ENCODE peak calls at places on chromosomes 16 and 17, in six cellular contexts. P, T, Y, W, V and L are unnamed samples.

GRCh38 chr16:28914325-28914724 is 10.7 kb downstream of the RABEP2 start:
- DNase-seq in P (no peak), T (no peak), Y (no peak), W (no peak), V (no peak), L (no peak)

GRCh38 chr16:75550211-75550662 is 5.8 kb downstream of the TMEM231 start:
- DNase-seq in P (peak), T (peak), Y (no peak), W (peak), V (peak), L (peak)

GRCh38 chr16:22789281-22789945 is 24.5 kb upstream of the HS3ST2 start:
- DNase-seq in P (no peak), T (no peak), Y (no peak), W (no peak), V (no peak), L (no peak)

GRCh38 chr16:83296505-83296904 is 511.3 kb upstream of the HSBP1 start:
- DNase-seq in P (no peak), T (no peak), Y (no peak), W (peak), V (no peak), L (no peak)

GRCh38 chr17:8799001-8799850 is at the start of gene MFSD6L:
- DNase-seq in P (no peak), T (no peak), Y (peak), W (peak), V (no peak), L (peak)

GRCh38 chr17:57121308-57122042 is 36.4 kb downstream of the AKAP1 start:
- DNase-seq in P (peak), T (no peak), Y (no peak), W (peak), V (peak), L (peak)

GRCh38 chr17:81471804-81472456 is 40.7 kb downstream of the ACTG1 start:
- DNase-seq in P (peak), T (peak), Y (no peak), W (peak), V (peak), L (peak)

GRCh38 chr17:16423226-16423872 is 8.0 kb downstream of the TRPV2 start:
- DNase-seq in P (no peak), T (no peak), Y (no peak), W (no peak), V (no peak), L (no peak)

GRCh38 chr17:64492481-64493109 is 4.3 kb downstream of the POLG2 start:
- DNase-seq in P (no peak), T (no peak), Y (no peak), W (peak), V (peak), L (peak)

GRCh38 chr16:4693956-4694663 is 748 bp downstream of the NUDT16L1 start:
- DNase-seq in P (no peak), T (peak), Y (peak), W (peak), V (peak), L (peak)

GRCh38 chr17:45918241-45918745 is 23.9 kb downstream of the MAPT start:
- DNase-seq in P (no peak), T (no peak), Y (no peak), W (no peak), V (no peak), L (no peak)

GRCh38 chr16:10729649-10730048 is 14.0 kb upstream of the NUBP1 start:
- DNase-seq in P (peak), T (no peak), Y (no peak), W (peak), V (peak), L (no peak)

GRCh38 chr16:85431431-85432124 is 181.5 kb upstream of the GSE1 start:
- DNase-seq in P (no peak), T (no peak), Y (peak), W (no peak), V (no peak), L (no peak)

GRCh38 chr16:49608801-49609200 is 235.2 kb downstream of the C16orf78 start:
- DNase-seq in P (peak), T (peak), Y (no peak), W (peak), V (peak), L (peak)

GRCh38 chr17:48569676-48570324 is 8.3 kb downstream of the HOXB4 start:
- DNase-seq in P (no peak), T (no peak), Y (no peak), W (no peak), V (no peak), L (no peak)

GRCh38 chr16:53884748-53885147 is 180.8 kb downstream of the FTO start:
- DNase-seq in P (no peak), T (no peak), Y (no peak), W (no peak), V (peak), L (no peak)

GRCh38 chr16:46972971-46973456 is 460 bp downstream of the DNAJA2 start:
- DNase-seq in P (no peak), T (no peak), Y (peak), W (peak), V (no peak), L (peak)

GRCh38 chr16:79286646-79287423 is 313.7 kb downstream of the MAF start:
- DNase-seq in P (peak), T (no peak), Y (peak), W (no peak), V (no peak), L (peak)

GRCh38 chr16:64478258-64478906 is 643.5 kb downstream of the CDH11 start:
- DNase-seq in P (no peak), T (no peak), Y (no peak), W (peak), V (peak), L (no peak)

GRCh38 chr17:82303944-82304808 is 13.2 kb downstream of the CD7 start:
- DNase-seq in P (no peak), T (no peak), Y (peak), W (no peak), V (no peak), L (no peak)

GRCh38 chr16:67419502-67419901 is 3.2 kb upstream of the ZDHHC1 start:
- DNase-seq in P (no peak), T (no peak), Y (no peak), W (no peak), V (no peak), L (no peak)

GRCh38 chr17:77951123-77951522 is 7.4 kb upstream of the TNRC6C start:
- DNase-seq in P (no peak), T (no peak), Y (no peak), W (no peak), V (no peak), L (no peak)

GRCh38 chr16:55443434-55443833 is 35.6 kb upstream of the MMP2 start:
- DNase-seq in P (no peak), T (no peak), Y (no peak), W (no peak), V (no peak), L (no peak)

GRCh38 chr17:48830840-48831548 is at the start of gene CALCOCO2:
- DNase-seq in P (peak), T (peak), Y (peak), W (peak), V (peak), L (peak)

GRCh38 chr16:28538733-28539596 is at the start of gene NUPR1:
- DNase-seq in P (peak), T (peak), Y (peak), W (peak), V (peak), L (no peak)

GRCh38 chr17:21303441-21304065 is 19.0 kb downstream of the MAP2K3 start:
- DNase-seq in P (no peak), T (no peak), Y (peak), W (no peak), V (no peak), L (no peak)

GRCh38 chr17:81481011-81481799 is 31.4 kb downstream of the ACTG1 start:
- DNase-seq in P (peak), T (peak), Y (peak), W (peak), V (peak), L (no peak)

GRCh38 chr16:2515180-2515803 is 1.5 kb downstream of the ATP6V0C start:
- DNase-seq in P (no peak), T (no peak), Y (peak), W (no peak), V (no peak), L (no peak)

GRCh38 chr16:20359997-20360396 is 7.5 kb upstream of the UMOD start:
- DNase-seq in P (peak), T (no peak), Y (no peak), W (no peak), V (no peak), L (no peak)

GRCh38 chr17:32222621-32223020 is 43.0 kb upstream of the RHBDL3 start:
- DNase-seq in P (no peak), T (no peak), Y (no peak), W (peak), V (peak), L (no peak)

GRCh38 chr17:32723310-32723955 is 153.5 kb downstream of the MYO1D start:
- DNase-seq in P (no peak), T (no peak), Y (no peak), W (peak), V (no peak), L (no peak)

DNA sequence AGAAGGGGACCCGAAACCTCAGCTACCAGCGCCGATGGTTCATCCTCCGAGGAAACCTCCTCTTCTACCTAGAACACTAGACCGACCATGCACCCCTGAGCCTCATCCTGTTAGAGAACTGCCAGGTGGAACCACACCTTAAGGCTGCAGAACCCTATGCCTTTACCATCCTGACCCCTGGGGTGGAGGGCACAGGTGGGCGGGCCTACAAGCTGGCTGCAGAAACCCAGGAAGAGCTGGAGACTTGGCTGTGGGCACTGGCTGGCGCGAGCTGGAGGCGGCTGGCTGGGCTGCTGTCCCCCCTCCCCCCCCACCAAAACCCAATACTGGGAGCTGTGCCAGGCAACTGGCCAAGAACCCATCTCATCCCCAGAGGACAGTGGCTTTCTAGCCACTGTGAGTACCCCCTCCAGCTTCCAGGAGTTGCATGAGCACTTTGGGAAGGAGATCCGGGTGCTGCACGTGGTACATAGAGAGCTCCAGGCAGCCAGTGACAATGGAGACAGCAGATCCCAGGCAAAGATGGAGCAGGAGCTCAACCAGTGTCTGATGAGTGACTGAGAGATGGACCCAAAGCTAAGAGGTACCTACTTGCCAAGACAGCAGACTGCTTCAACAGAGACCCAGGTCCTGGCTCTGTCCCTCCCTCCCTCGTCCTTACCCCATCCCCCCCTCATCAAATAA is 1.4 kb upstream of the CD2BP2 start:
- DNase-seq in P (no peak), T (peak), Y (no peak), W (no peak), V (no peak), L (no peak)
- H3K4me3 ChIP-seq in P (peak), T (no peak), Y (peak), W (no peak), V (no peak), L (peak)

GRCh38 chr17:7614422-7615264 is at the start of gene FXR2:
- DNase-seq in P (peak), T (peak), Y (peak), W (peak), V (peak), L (peak)
- TF ChIP-seq CTCF in P (peak), T (peak), Y (peak), W (peak), V (peak), L (peak)

DNA sequence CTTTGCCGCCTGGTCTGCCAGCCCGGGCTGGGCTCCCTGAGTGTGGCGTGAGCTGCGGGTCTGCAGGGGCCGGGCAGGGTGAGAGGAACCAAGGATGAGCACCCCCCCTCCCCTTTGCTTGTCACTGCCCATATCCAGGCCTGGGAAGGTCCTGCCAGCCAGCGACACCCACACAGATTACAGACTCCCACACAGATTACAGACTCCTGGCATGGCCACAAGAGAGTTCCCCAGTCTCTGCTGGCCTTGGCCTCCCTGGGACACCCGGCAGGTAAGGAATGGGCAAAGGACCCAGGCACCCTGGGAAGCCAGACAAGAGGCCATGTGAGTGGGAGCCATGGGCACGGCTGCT is 41.5 kb downstream of the SRCIN1 start:
- DNase-seq in P (peak), T (no peak), Y (no peak), W (no peak), V (no peak), L (no peak)
- H3K4me3 ChIP-seq in P (no peak), T (no peak), Y (no peak), W (no peak), V (no peak), L (no peak)

GRCh38 chr17:43330876-43331639 is 67.7 kb upstream of the ARL4D start:
- DNase-seq in P (no peak), T (no peak), Y (no peak), W (no peak), V (no peak), L (no peak)
- TF ChIP-seq CTCF in P (no peak), T (no peak), Y (no peak), W (peak), V (no peak), L (no peak)

GRCh38 chr16:86888240-86889044 is 310.1 kb downstream of the FOXL1 start:
- DNase-seq in P (no peak), T (no peak), Y (peak), W (no peak), V (no peak), L (no peak)

GRCh38 chr16:86886651-86887050 is 308.3 kb downstream of the FOXL1 start:
- DNase-seq in P (no peak), T (no peak), Y (no peak), W (no peak), V (no peak), L (no peak)

GRCh38 chr16:86885139-86885538 is 306.8 kb downstream of the FOXL1 start:
- DNase-seq in P (no peak), T (no peak), Y (peak), W (no peak), V (no peak), L (no peak)

GRCh38 chr16:86889974-86890373 is 311.6 kb downstream of the FOXL1 start:
- DNase-seq in P (no peak), T (no peak), Y (no peak), W (no peak), V (no peak), L (no peak)

DNA sequence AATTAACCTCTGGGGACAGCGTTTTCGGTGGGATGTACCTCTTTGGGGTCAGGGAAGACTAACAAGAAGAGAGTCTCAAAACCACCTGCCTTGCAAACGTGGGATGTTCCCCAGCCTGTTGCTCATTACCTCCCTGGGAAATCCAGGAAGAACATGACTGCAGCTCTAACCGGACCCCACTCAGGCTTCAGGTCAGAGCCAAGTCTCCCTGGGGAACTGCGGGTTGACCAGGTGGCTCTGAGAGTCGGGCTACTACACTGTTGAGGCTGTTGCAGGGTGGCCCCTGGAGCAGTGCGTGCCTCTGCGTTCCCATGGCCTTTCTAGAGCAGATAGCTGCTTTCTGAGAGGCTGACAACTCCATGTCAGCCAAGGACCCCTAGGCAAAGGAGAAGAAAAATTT is 309.1 kb downstream of the FOXL1 start:
- DNase-seq in P (no peak), T (no peak), Y (peak), W (no peak), V (no peak), L (no peak)
- H3K4me3 ChIP-seq in P (no peak), T (no peak), Y (no peak), W (no peak), V (no peak), L (no peak)

GRCh38 chr17:30809867-30810266 is 14.6 kb downstream of the CRLF3 start:
- DNase-seq in P (no peak), T (no peak), Y (no peak), W (no peak), V (no peak), L (no peak)

GRCh38 chr17:30808785-30809286 is 15.7 kb downstream of the CRLF3 start:
- DNase-seq in P (no peak), T (no peak), Y (no peak), W (peak), V (no peak), L (peak)

DNA sequence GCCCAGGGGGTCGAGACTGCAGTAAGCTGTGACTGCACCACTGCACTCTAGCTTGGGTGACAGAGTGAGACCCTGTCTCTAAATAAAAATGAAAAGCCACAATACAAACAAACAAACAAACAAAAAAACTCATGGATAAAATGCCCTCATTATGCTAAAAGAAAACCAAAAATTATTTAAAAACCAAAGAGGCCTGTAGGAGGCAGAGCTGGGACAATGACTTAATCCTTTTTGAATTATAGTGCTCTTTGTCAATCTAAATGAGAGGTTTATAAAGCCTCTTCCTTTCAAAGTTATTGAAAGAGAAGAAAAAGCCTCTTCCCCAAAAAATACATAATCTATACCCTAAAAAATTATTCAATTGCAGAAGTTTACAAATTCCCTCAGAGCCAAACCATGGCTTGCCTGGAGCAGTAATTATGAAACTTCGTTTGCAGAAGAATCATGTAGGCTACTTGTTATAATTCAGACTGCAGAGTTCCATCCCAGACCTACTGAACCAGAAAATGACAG is 18.5 kb downstream of the CRLF3 start:
- DNase-seq in P (no peak), T (no peak), Y (no peak), W (no peak), V (no peak), L (no peak)
- TF ChIP-seq CTCF in P (peak), T (no peak), Y (peak), W (peak), V (peak), L (peak)

GRCh38 chr16:89869911-89870310 is 3.5 kb upstream of the TCF25 start:
- DNase-seq in P (peak), T (no peak), Y (no peak), W (no peak), V (no peak), L (no peak)

GRCh38 chr16:89870440-89870839 is 3.0 kb upstream of the TCF25 start:
- DNase-seq in P (no peak), T (no peak), Y (no peak), W (no peak), V (no peak), L (no peak)

GRCh38 chr16:89873822-89874689 is 664 bp downstream of the TCF25 start:
- DNase-seq in P (peak), T (peak), Y (peak), W (peak), V (peak), L (peak)

GRCh38 chr16:89871895-89872294 is 1.5 kb upstream of the TCF25 start:
- DNase-seq in P (no peak), T (no peak), Y (no peak), W (no peak), V (no peak), L (no peak)

DNA sequence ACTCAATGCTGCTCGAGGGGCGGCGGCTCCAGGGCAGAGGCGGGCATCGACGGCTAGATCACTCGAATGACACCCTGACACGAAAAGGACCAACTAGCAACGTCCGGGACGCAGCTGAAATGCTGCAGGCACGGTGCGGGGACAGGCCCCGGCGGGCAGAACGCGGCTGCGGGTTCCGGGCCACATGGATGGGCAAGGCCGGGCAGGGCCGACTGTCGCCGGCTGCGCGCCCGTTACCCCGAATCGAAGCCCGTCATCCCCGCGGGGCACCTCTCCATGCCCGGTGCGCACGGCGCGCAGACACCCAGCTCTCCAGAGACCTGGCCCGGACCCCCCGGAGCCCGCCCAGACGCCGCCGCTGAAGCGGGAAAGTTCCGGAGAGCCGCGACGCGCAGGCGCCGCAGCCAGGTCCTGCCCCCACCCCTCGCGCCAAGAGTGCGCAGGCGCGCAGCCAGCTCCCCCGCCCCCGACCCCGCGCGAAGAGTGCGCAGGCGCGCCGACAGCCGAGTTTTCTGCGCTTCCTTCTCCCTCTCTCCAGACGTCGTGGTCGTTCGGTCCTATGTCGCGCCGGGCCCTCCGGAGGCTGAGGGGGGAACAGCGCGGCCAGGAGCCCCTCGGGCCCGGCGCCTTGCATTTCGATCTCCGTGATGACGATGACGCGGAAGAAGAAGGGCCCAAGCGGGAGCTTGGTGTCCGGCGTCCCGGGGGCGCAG is at the start of gene TCF25:
- DNase-seq in P (peak), T (peak), Y (peak), W (peak), V (peak), L (peak)
- H3K4me3 ChIP-seq in P (peak), T (peak), Y (peak), W (peak), V (peak), L (peak)